ENCODE peak calls at places on chromosomes 4 and X, in five cellular contexts. F, U, M, A and E are unnamed samples.

GRCh38 chr4:8585186-8585585 is 5.0 kb downstream of the GPR78 start:
- DNase-seq in F (no peak), U (no peak), M (no peak), A (no peak), E (no peak)

GRCh38 chr4:10344824-10345223 is 112.4 kb downstream of the ZNF518B start:
- DNase-seq in F (no peak), U (no peak), M (no peak), A (no peak), E (no peak)

GRCh38 chr4:7781361-7781760 is 158.3 kb downstream of the AFAP1 start:
- DNase-seq in F (no peak), U (no peak), M (no peak), A (peak), E (no peak)

GRCh38 chrX:17161991-17162390 is 213.0 kb upstream of the NHS start:
- DNase-seq in F (no peak), U (no peak), M (no peak), A (no peak), E (no peak)

GRCh38 chrX:13983734-13984133 is 46.0 kb downstream of the GEMIN8 start:
- DNase-seq in F (no peak), U (no peak), M (no peak), A (no peak), E (no peak)

GRCh38 chr4:126899382-126899801 is 733.4 kb upstream of the INTU start:
- DNase-seq in F (no peak), U (peak), M (no peak), A (peak), E (no peak)

GRCh38 chr4:7842384-7843279 is 97.0 kb downstream of the AFAP1 start:
- DNase-seq in F (no peak), U (peak), M (no peak), A (peak), E (no peak)

GRCh38 chr4:40617903-40618302 is 11.8 kb downstream of the RBM47 start:
- DNase-seq in F (no peak), U (no peak), M (no peak), A (no peak), E (no peak)

GRCh38 chrX:149314031-149314430 is 191.1 kb downstream of the IDS start:
- DNase-seq in F (no peak), U (peak), M (no peak), A (peak), E (no peak)

GRCh38 chrX:91108761-91109160 is 325.9 kb upstream of the PABPC5 start:
- DNase-seq in F (no peak), U (no peak), M (no peak), A (no peak), E (no peak)

GRCh38 chr4:182325397-182325796 is 82.2 kb downstream of the TENM3 start:
- DNase-seq in F (no peak), U (no peak), M (no peak), A (no peak), E (no peak)

GRCh38 chrX:77622672-77623071 is 163.3 kb downstream of the ATRX start:
- DNase-seq in F (no peak), U (no peak), M (no peak), A (no peak), E (no peak)

GRCh38 chr4:76703123-76703490 is 194.8 kb downstream of the SOWAHB start:
- DNase-seq in F (no peak), U (no peak), M (no peak), A (no peak), E (no peak)

GRCh38 chr4:104015680-104016079 is 295.9 kb upstream of the TACR3 start:
- DNase-seq in F (no peak), U (peak), M (no peak), A (no peak), E (no peak)

GRCh38 chr4:86481429-86481828 is 112.7 kb upstream of the PTPN13 start:
- DNase-seq in F (no peak), U (no peak), M (no peak), A (no peak), E (no peak)

GRCh38 chrX:7330971-7331746 is 183.2 kb upstream of the PUDP start:
- DNase-seq in F (no peak), U (peak), M (no peak), A (peak), E (no peak)

GRCh38 chrX:34956915-34957314 is 14.3 kb downstream of the FAM47B start:
- DNase-seq in F (no peak), U (peak), M (no peak), A (peak), E (no peak)

GRCh38 chr4:6529021-6529420 is 46.0 kb upstream of the MAN2B2 start:
- DNase-seq in F (no peak), U (no peak), M (no peak), A (no peak), E (no peak)

GRCh38 chr4:182478475-182478874 is 235.3 kb downstream of the TENM3 start:
- DNase-seq in F (no peak), U (peak), M (no peak), A (peak), E (peak)

GRCh38 chr4:55258152-55258863 is 87.7 kb upstream of the SRD5A3 start:
- DNase-seq in F (no peak), U (no peak), M (no peak), A (no peak), E (no peak)

GRCh38 chr4:176805155-176805554 is 12.4 kb upstream of the VEGFC start:
- DNase-seq in F (no peak), U (no peak), M (no peak), A (peak), E (no peak)

GRCh38 chrX:39642071-39642470 is 455.7 kb downstream of the BCOR start:
- DNase-seq in F (no peak), U (no peak), M (no peak), A (no peak), E (no peak)